ENCODE peak calls at places on chromosomes 12 and 14, in seven cellular contexts. P is activated T-cell treated with anti-CD3 and anti-CD28 coated beads, Interleukin-2, amount 50 U/mL, for 4 hours; J is activated CD4-positive, alpha-beta T cell treated with anti-CD3 and anti-CD28 coated beads for 48 hours; X is ELR; H is effector memory CD8-positive, alpha-beta T cell; W is HT1080; N is NAMALWA. Y is an unnamed sample.

GRCh38 chr14:74983343-74983742 is 19.4 kb upstream of the EIF2B2 start:
- DNase-seq in N (no peak), W (no peak), P (no peak), H (no peak), X (peak; percentile 50), J (no peak), Y (no peak)

GRCh38 chr14:58774531-58774930 is 136.8 kb downstream of the DACT1 start:
- DNase-seq in J (no peak), P (no peak), H (no peak), X (no peak), N (no peak), W (no peak), Y (no peak)

GRCh38 chr14:91360490-91361235 is 57.0 kb downstream of the CCDC88C start:
- DNase-seq in N (no peak), H (no peak), W (no peak), P (no peak), X (no peak), J (no peak), Y (no peak)

GRCh38 chr12:98388126-98388525 is 127.3 kb upstream of the TMPO start:
- DNase-seq in W (no peak), P (no peak), N (no peak), J (no peak), X (no peak), H (no peak), Y (no peak)

GRCh38 chr12:109923481-109924245 is 23.6 kb downstream of the TCHP start:
- DNase-seq in W (no peak), N (no peak), J (no peak), P (no peak), H (no peak), X (no peak), Y (no peak)

GRCh38 chr14:22656945-22657711 is 13.0 kb upstream of the OR6J1 start:
- DNase-seq in N (no peak), H (no peak), J (no peak), W (no peak), P (no peak), X (no peak), Y (no peak)

GRCh38 chr12:3920378-3921141 is 47.4 kb upstream of the PARP11 start:
- DNase-seq in N (no peak), H (no peak), X (no peak), J (no peak), W (no peak), P (no peak), Y (no peak)

GRCh38 chr14:75578786-75579781 is 664 bp downstream of the FLVCR2 start:
- DNase-seq in X (no peak), N (no peak), J (no peak), H (no peak), W (no peak), P (no peak), Y (no peak)

GRCh38 chr12:118034429-118035193 is 18.1 kb downstream of the RFC5 start:
- DNase-seq in H (no peak), X (peak; percentile 80), W (peak; percentile 58), N (peak; percentile 14), P (no peak), J (no peak), Y (no peak)

GRCh38 chr14:64504897-64505771 is 564 bp downstream of the ZBTB1 start:
- DNase-seq in W (peak; percentile 85), H (peak; percentile 83), X (peak; percentile 92), J (peak; percentile 91), P (peak; percentile 79), N (peak; percentile 86), Y (peak; percentile 77)

GRCh38 chr14:24071836-24072420 is 566 bp downstream of the CPNE6 start:
- DNase-seq in H (no peak), W (no peak), X (no peak), N (no peak), P (no peak), J (no peak), Y (no peak)

GRCh38 chr14:64279719-64280668 is 14.2 kb downstream of the ESR2 start:
- DNase-seq in W (peak; percentile 89), H (no peak), N (no peak), P (no peak), J (peak; percentile 56), X (no peak), Y (no peak)

GRCh38 chr12:38664661-38665269 is 240.6 kb downstream of the CPNE8 start:
- DNase-seq in X (no peak), P (no peak), N (peak; percentile 16), J (no peak), W (peak; percentile 26), H (no peak), Y (no peak)

Y was measured in activated T-helper 9 cell treated with anti-CD3 and anti-CD28 coated beads, Interleukin-2, amount 50 U/mL, for 16 hours.